ENCODE peak calls at places on chromosome 19, in four cellular contexts. H is IMR-90, B is neuronal stem cell, Q is H9. M is an unnamed sample.
A peak's percentile ranks its signal among the peaks of the same experiment; 100 is the strongest.

GRCh38 chr19:1249298-1249989 is 1.1 kb downstream of the MIDN start:
- DNase-seq in H (peak; percentile 96), B (peak; percentile 97), Q (peak; percentile 95), M (peak; percentile 93)

GRCh38 chr19:48391100-48392005 is at the start of gene KDELR1:
- DNase-seq in H (peak; percentile 60), B (peak; percentile 74), Q (peak; percentile 78), M (peak; percentile 79)

GRCh38 chr19:18233224-18233825 is 7.1 kb upstream of the PDE4C start:
- DNase-seq in H (peak; percentile 39), B (no peak), Q (peak; percentile 86), M (peak; percentile 53)

GRCh38 chr19:5137571-5138124 is 168.7 kb downstream of the KDM4B start:
- DNase-seq in H (no peak), B (no peak), Q (peak; percentile 92), M (no peak)

GRCh38 chr19:51354103-51354741 is 12.0 kb downstream of the ETFB start:
- DNase-seq in H (no peak), B (no peak), Q (peak; percentile 37), M (no peak)

GRCh38 chr19:50162988-50163387 is at the start of gene IZUMO2:
- DNase-seq in H (no peak), B (no peak), Q (peak; percentile 82), M (no peak)

GRCh38 chr19:1725100-1726064 is 27.9 kb upstream of the ONECUT3 start:
- DNase-seq in H (peak; percentile 28), B (peak; percentile 82), Q (peak; percentile 88), M (no peak)

GRCh38 chr19:6125571-6125989 is 9.9 kb upstream of the ACSBG2 start:
- DNase-seq in H (peak; percentile 77), B (no peak), Q (peak; percentile 81), M (peak; percentile 82)

GRCh38 chr19:800360-801029 is 3.2 kb downstream of the PTBP1 start:
- DNase-seq in H (no peak), B (no peak), Q (no peak), M (peak; percentile 51)

GRCh38 chr19:13842294-13843103 is 34.4 kb upstream of the NANOS3 start:
- DNase-seq in H (peak; percentile 65), B (no peak), Q (peak; percentile 56), M (peak; percentile 56)

GRCh38 chr19:29714371-29714952 is 599 bp downstream of the C19orf12 start:
- DNase-seq in H (no peak), B (no peak), Q (no peak), M (no peak)

GRCh38 chr19:49423278-49423984 is at the start of gene PTH2:
- DNase-seq in H (no peak), B (no peak), Q (no peak), M (no peak)

GRCh38 chr19:41706741-41707501 is 1.5 kb upstream of the CEACAM5 start:
- DNase-seq in H (no peak), B (peak; percentile 2), Q (peak; percentile 90), M (peak; percentile 19)

GRCh38 chr19:5612891-5613290 is 9.7 kb downstream of the SAFB2 start:
- DNase-seq in H (no peak), B (no peak), Q (no peak), M (no peak)

GRCh38 chr19:42313096-42313839 is at the start of gene TMEM145:
- DNase-seq in H (peak; percentile 52), B (peak; percentile 51), Q (peak; percentile 73), M (peak; percentile 35)

GRCh38 chr19:6086081-6086858 is 24.0 kb downstream of the RFX2 start:
- DNase-seq in H (peak; percentile 71), B (no peak), Q (no peak), M (peak; percentile 76)

GRCh38 chr19:44141191-44142013 is at the start of gene ZNF234:
- DNase-seq in H (peak; percentile 85), B (peak; percentile 71), Q (peak; percentile 65), M (peak; percentile 65)
- H2BK5ac ChIP-seq in H (peak within 1 kb of the TSS; percentile 62), B (no peak within 1 kb of the TSS), Q (no peak within 1 kb of the TSS), M (peak within 1 kb of the TSS; percentile 34)

GRCh38 chr19:3372413-3372812 is 6.0 kb downstream of the NFIC start:
- DNase-seq in H (no peak), B (no peak), Q (no peak), M (no peak)

GRCh38 chr19:3369337-3370213 is 3.2 kb downstream of the NFIC start:
- DNase-seq in H (peak; percentile 63), B (no peak), Q (peak; percentile 36), M (no peak)

GRCh38 chr19:3370214-3370720 is 3.9 kb downstream of the NFIC start:
- DNase-seq in H (no peak), B (no peak), Q (peak; percentile 34), M (no peak)

GRCh38 chr19:3368848-3369336 is 2.5 kb downstream of the NFIC start:
- DNase-seq in H (peak; percentile 44), B (no peak), Q (no peak), M (no peak)

GRCh38 chr19:3370728-3371591 is 4.6 kb downstream of the NFIC start:
- DNase-seq in H (no peak), B (no peak), Q (no peak), M (no peak)
- H3K27ac ChIP-seq in H (peak overlapping the region; percentile 24), B (no peak overlapping the region), Q (no peak overlapping the region), M (no peak overlapping the region)

GRCh38 chr19:33064117-33064777 is 441 bp downstream of the RHPN2 start:
- DNase-seq in H (no peak), B (peak; percentile 17), Q (peak; percentile 75), M (no peak)
- H3K14ac ChIP-seq in H (no peak overlapping the region), B (peak overlapping the region; percentile 75), Q (peak overlapping the region; percentile 62), M (no peak overlapping the region)

GRCh38 chr19:16457195-16457953 is 14.4 kb downstream of the EPS15L1 start:
- DNase-seq in H (peak; percentile 26), B (no peak), Q (no peak), M (no peak)

GRCh38 chr19:16457954-16458331 is 13.8 kb downstream of the EPS15L1 start:
- DNase-seq in H (no peak), B (no peak), Q (no peak), M (no peak)

GRCh38 chr19:16459680-16460079 is 12.1 kb downstream of the EPS15L1 start:
- DNase-seq in H (no peak), B (no peak), Q (no peak), M (no peak)

GRCh38 chr19:16456652-16457194 is 15.0 kb downstream of the EPS15L1 start:
- DNase-seq in H (no peak), B (no peak), Q (no peak), M (no peak)

DNA sequence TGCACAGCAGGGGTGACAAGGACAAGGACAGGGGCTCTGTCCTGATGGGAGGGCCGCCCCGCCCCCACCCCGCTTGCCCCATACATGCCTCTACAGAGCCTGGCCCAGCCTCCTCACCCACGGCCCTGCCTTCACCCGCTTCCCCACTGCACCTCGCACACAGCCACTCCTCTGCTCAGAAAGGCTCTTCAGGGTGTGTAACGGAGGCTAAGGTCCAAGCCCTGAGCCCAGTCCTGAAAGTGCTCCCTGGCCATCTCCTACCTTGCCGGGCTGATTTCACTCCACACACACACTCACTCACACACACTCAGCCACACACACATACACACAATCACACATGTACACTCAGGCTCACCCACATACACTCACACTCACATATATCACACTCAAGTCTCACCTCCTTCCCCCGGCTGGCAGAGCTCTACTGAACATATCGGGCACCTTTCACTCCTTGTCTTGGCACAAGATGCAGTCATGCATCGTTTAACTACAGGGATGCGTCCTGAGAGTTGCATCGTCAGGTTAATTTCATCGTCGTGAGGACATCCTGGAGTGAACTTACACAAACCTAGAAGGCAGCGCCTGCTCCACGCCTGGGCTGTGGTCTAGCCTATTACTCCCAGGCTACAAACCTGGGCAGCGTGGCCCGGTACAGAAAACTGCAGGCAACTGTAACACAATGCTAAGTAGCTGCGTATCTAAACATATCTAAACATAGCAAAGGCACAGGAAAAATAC is 13.2 kb downstream of the EPS15L1 start:
- DNase-seq in H (no peak), B (no peak), Q (no peak), M (no peak)
- H2BK5ac ChIP-seq in H (no peak overlapping the region), B (no peak overlapping the region), Q (no peak overlapping the region), M (no peak overlapping the region)

DNA sequence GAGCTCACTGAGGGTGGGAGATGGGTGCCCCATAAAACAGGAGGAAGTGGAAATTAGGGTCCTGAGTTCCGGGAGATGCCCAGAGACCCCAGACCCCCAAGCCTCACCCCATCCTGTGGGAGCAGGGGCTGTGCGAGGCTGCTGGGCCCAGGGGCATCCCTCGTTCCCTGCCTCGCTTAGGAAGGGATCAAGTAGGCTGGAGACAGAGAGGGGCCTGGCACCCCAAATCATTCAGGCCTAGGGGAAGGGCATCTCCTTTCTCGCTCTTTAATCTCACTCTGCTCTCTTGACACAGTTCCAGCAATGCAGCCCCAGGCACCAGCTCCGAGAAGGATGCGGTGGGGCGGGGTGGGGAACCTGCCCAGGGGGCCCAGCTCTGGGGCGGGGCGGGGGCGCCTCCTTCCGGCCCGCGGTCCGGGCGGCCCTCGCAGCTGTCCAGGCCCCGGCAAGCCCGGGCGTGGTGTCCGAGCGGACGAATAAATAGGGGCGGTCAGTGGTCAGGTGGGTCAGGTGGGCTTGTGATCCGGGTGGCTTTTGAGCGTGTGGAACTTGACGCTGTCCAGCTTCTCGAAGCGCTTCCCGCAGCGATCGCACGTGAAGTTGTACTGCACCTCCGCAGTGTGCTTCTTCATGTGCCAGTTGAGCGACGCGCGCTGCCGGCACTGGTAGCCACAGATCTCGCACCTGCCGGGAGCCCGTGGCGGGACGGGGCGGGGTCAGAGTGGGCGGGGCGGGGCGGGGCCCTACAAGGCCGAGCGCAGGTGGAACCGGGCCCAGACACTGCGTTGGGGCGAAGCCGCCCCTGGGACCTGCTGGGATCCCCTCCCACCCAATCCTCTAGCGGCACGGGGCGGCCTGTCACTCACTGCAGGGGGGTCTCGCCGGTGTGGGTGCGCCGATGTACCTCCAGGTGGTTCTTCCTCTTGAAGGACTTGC is 2.6 kb upstream of the ELAVL3 start:
- DNase-seq in H (no peak), B (no peak), Q (peak; percentile 77), M (no peak)
- H3K27ac ChIP-seq in H (no peak overlapping the region), B (no peak overlapping the region), Q (no peak overlapping the region), M (no peak overlapping the region)

DNA sequence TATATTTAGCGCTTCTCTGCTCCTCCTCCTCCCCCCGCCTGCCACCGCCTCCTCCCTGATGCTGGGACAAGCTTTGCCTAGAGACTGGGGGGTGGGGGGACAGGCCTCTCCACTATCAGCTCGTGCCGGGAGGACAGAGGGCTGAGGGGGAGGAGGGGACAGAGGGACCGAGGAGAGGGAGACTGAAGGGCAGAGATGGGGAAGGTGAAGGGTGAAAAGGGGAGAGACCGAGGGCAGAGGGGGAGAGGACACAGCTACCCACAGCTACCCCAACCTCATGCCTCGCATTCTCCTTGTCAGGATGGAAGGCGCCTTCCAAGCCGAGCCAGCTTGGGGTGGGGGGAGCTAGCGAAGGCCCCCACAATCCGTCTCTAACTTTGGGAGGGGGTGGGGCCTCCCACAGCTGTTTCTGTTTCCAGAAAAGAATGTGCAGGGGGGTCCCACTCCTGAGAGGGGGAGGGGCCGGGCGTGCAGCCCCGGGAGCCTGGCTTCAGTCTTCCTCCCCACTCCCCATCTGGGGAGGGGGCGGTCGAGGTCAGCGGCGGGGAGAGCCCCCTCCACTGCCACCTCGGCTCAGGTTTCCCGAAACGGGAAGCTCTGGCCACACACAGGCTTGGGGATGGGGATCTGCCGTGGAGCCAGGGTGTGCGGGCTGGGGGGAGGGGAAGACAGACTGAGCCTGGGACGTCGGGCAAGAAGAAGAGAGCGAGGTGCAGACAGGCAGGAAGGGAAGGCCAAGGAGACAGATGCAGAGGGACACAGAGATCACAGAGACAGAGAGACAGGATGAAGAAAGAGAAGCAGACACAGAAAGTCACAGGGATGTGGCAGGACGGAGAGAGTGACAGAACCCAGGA is 1.6 kb downstream of the DACT3 start:
- DNase-seq in H (no peak), B (peak; percentile 61), Q (peak; percentile 66), M (no peak)
- H3K14ac ChIP-seq in H (peak overlapping the region; percentile 77), B (no peak overlapping the region), Q (no peak overlapping the region), M (no peak overlapping the region)

GRCh38 chr19:57830071-57830602 is at the start of gene ZNF587B:
- DNase-seq in H (peak; percentile 74), B (peak; percentile 85), Q (peak; percentile 96), M (peak; percentile 99)
- H2BK5ac ChIP-seq in H (peak within 1 kb of the TSS; percentile 44), B (no peak within 1 kb of the TSS), Q (no peak within 1 kb of the TSS), M (peak within 1 kb of the TSS; percentile 74)